ENCODE peak calls at places on chromosomes 3 and 15, in ten cellular contexts. One of them, this sample, is unnamed.

GRCh38 chr3:158532099-158532734 is 38.8 kb upstream of the MLF1 start:
- DNase-seq in osteocyte: no peak
- DNase-seq in activated B cell treated with CpG ODN at 0.5 μM for 24 hours: no peak
- DNase-seq in ovary: no peak
- DNase-seq in neural crest cell: no peak
- DNase-seq in hepatocyte: peak; percentile 33
- DNase-seq in foreskin keratinocyte: peak; percentile 38
- DNase-seq in cardiac muscle cell: peak; percentile 23
- DNase-seq in GM06990: peak; percentile 3
- DNase-seq in fibroblast of lung: peak; percentile 42
- DNase-seq in this sample: no peak

GRCh38 chr3:9810846-9811245 is 784 bp downstream of the TTLL3 start:
- DNase-seq in osteocyte: no peak
- DNase-seq in activated B cell treated with CpG ODN at 0.5 μM for 24 hours: no peak
- DNase-seq in ovary: no peak
- DNase-seq in neural crest cell: no peak
- DNase-seq in hepatocyte: no peak
- DNase-seq in foreskin keratinocyte: no peak
- DNase-seq in cardiac muscle cell: no peak
- DNase-seq in GM06990: no peak
- DNase-seq in fibroblast of lung: no peak
- DNase-seq in this sample: no peak

GRCh38 chr15:69979269-69979668 is 118.4 kb downstream of the TLE3 start:
- DNase-seq in osteocyte: no peak
- DNase-seq in activated B cell treated with CpG ODN at 0.5 μM for 24 hours: peak; percentile 45
- DNase-seq in ovary: no peak
- DNase-seq in neural crest cell: no peak
- DNase-seq in hepatocyte: no peak
- DNase-seq in foreskin keratinocyte: no peak
- DNase-seq in cardiac muscle cell: peak; percentile 7
- DNase-seq in GM06990: peak; percentile 64
- DNase-seq in fibroblast of lung: peak; percentile 1
- DNase-seq in this sample: peak; percentile 83

GRCh38 chr3:15405448-15406050 is 21.8 kb downstream of the METTL6 start:
- DNase-seq in osteocyte: no peak
- DNase-seq in activated B cell treated with CpG ODN at 0.5 μM for 24 hours: no peak
- DNase-seq in ovary: peak; percentile 32
- DNase-seq in neural crest cell: no peak
- DNase-seq in hepatocyte: peak; percentile 62
- DNase-seq in foreskin keratinocyte: peak; percentile 41
- DNase-seq in cardiac muscle cell: peak; percentile 57
- DNase-seq in GM06990: peak; percentile 51
- DNase-seq in fibroblast of lung: peak; percentile 56
- DNase-seq in this sample: peak; percentile 58

GRCh38 chr15:59339252-59339672 is 33.4 kb downstream of the MYO1E start:
- DNase-seq in osteocyte: no peak
- DNase-seq in activated B cell treated with CpG ODN at 0.5 μM for 24 hours: no peak
- DNase-seq in ovary: no peak
- DNase-seq in neural crest cell: no peak
- DNase-seq in hepatocyte: no peak
- DNase-seq in foreskin keratinocyte: peak; percentile 97
- DNase-seq in cardiac muscle cell: no peak
- DNase-seq in GM06990: no peak
- DNase-seq in fibroblast of lung: peak; percentile 80
- DNase-seq in this sample: no peak

GRCh38 chr15:74265046-74265639 is 29.0 kb downstream of the CCDC33 start:
- DNase-seq in osteocyte: no peak
- DNase-seq in activated B cell treated with CpG ODN at 0.5 μM for 24 hours: no peak
- DNase-seq in ovary: no peak
- DNase-seq in neural crest cell: peak; percentile 75
- DNase-seq in hepatocyte: peak; percentile 79
- DNase-seq in foreskin keratinocyte: no peak
- DNase-seq in cardiac muscle cell: peak; percentile 93
- DNase-seq in GM06990: no peak
- DNase-seq in fibroblast of lung: peak; percentile 30
- DNase-seq in this sample: no peak

GRCh38 chr3:164095949-164096348 is 982.3 kb downstream of the SI start:
- DNase-seq in osteocyte: no peak
- DNase-seq in activated B cell treated with CpG ODN at 0.5 μM for 24 hours: no peak
- DNase-seq in ovary: no peak
- DNase-seq in neural crest cell: no peak
- DNase-seq in hepatocyte: no peak
- DNase-seq in foreskin keratinocyte: no peak
- DNase-seq in cardiac muscle cell: no peak
- DNase-seq in GM06990: no peak
- DNase-seq in fibroblast of lung: no peak
- DNase-seq in this sample: no peak

GRCh38 chr3:98462901-98463300 is at the start of gene OR5K1:
- DNase-seq in osteocyte: no peak
- DNase-seq in activated B cell treated with CpG ODN at 0.5 μM for 24 hours: no peak
- DNase-seq in ovary: no peak
- DNase-seq in neural crest cell: no peak
- DNase-seq in hepatocyte: no peak
- DNase-seq in foreskin keratinocyte: no peak
- DNase-seq in cardiac muscle cell: no peak
- DNase-seq in GM06990: no peak
- DNase-seq in fibroblast of lung: no peak
- DNase-seq in this sample: no peak

GRCh38 chr3:172749201-172749965 is 1.1 kb upstream of the ECT2 start:
- DNase-seq in osteocyte: no peak
- DNase-seq in activated B cell treated with CpG ODN at 0.5 μM for 24 hours: no peak
- DNase-seq in ovary: peak; percentile 51
- DNase-seq in neural crest cell: no peak
- DNase-seq in hepatocyte: peak; percentile 38
- DNase-seq in foreskin keratinocyte: peak; percentile 94
- DNase-seq in cardiac muscle cell: no peak
- DNase-seq in GM06990: no peak
- DNase-seq in fibroblast of lung: peak; percentile 98
- DNase-seq in this sample: no peak

GRCh38 chr3:131072099-131072559 is 45.5 kb downstream of the NEK11 start:
- DNase-seq in osteocyte: no peak
- DNase-seq in activated B cell treated with CpG ODN at 0.5 μM for 24 hours: no peak
- DNase-seq in ovary: no peak
- DNase-seq in neural crest cell: no peak
- DNase-seq in hepatocyte: peak; percentile 5
- DNase-seq in foreskin keratinocyte: peak; percentile 39
- DNase-seq in cardiac muscle cell: no peak
- DNase-seq in GM06990: no peak
- DNase-seq in fibroblast of lung: peak; percentile 25
- DNase-seq in this sample: no peak

GRCh38 chr15:64630403-64631107 is 144.8 kb downstream of the RBPMS2 start:
- DNase-seq in osteocyte: no peak
- DNase-seq in activated B cell treated with CpG ODN at 0.5 μM for 24 hours: no peak
- DNase-seq in ovary: no peak
- DNase-seq in neural crest cell: no peak
- DNase-seq in hepatocyte: no peak
- DNase-seq in foreskin keratinocyte: no peak
- DNase-seq in cardiac muscle cell: no peak
- DNase-seq in GM06990: no peak
- DNase-seq in fibroblast of lung: no peak
- DNase-seq in this sample: no peak

GRCh38 chr15:39589815-39590644 is 9.2 kb downstream of the THBS1 start:
- DNase-seq in osteocyte: no peak
- DNase-seq in activated B cell treated with CpG ODN at 0.5 μM for 24 hours: no peak
- DNase-seq in ovary: no peak
- DNase-seq in neural crest cell: no peak
- DNase-seq in hepatocyte: no peak
- DNase-seq in foreskin keratinocyte: peak; percentile 58
- DNase-seq in cardiac muscle cell: no peak
- DNase-seq in GM06990: no peak
- DNase-seq in fibroblast of lung: no peak
- DNase-seq in this sample: no peak

GRCh38 chr15:84822774-84823579 is 5.8 kb downstream of the ALPK3 start:
- DNase-seq in osteocyte: no peak
- DNase-seq in activated B cell treated with CpG ODN at 0.5 μM for 24 hours: no peak
- DNase-seq in ovary: no peak
- DNase-seq in neural crest cell: no peak
- DNase-seq in hepatocyte: no peak
- DNase-seq in foreskin keratinocyte: no peak
- DNase-seq in cardiac muscle cell: no peak
- DNase-seq in GM06990: no peak
- DNase-seq in fibroblast of lung: no peak
- DNase-seq in this sample: no peak

GRCh38 chr15:48625126-48625525 is 20.4 kb downstream of the FBN1 start:
- DNase-seq in osteocyte: no peak
- DNase-seq in activated B cell treated with CpG ODN at 0.5 μM for 24 hours: no peak
- DNase-seq in ovary: no peak
- DNase-seq in neural crest cell: no peak
- DNase-seq in hepatocyte: no peak
- DNase-seq in foreskin keratinocyte: no peak
- DNase-seq in cardiac muscle cell: no peak
- DNase-seq in GM06990: no peak
- DNase-seq in fibroblast of lung: peak; percentile 91
- DNase-seq in this sample: no peak

GRCh38 chr15:40252438-40253178 is 13.7 kb downstream of the PAK6 start:
- DNase-seq in osteocyte: no peak
- DNase-seq in activated B cell treated with CpG ODN at 0.5 μM for 24 hours: peak; percentile 45
- DNase-seq in ovary: no peak
- DNase-seq in neural crest cell: peak; percentile 31
- DNase-seq in hepatocyte: peak; percentile 58
- DNase-seq in foreskin keratinocyte: no peak
- DNase-seq in cardiac muscle cell: peak; percentile 54
- DNase-seq in GM06990: peak; percentile 53
- DNase-seq in fibroblast of lung: peak; percentile 19
- DNase-seq in this sample: no peak

GRCh38 chr3:120753831-120754230 is 11.3 kb downstream of the GTF2E1 start:
- DNase-seq in osteocyte: no peak
- DNase-seq in activated B cell treated with CpG ODN at 0.5 μM for 24 hours: no peak
- DNase-seq in ovary: no peak
- DNase-seq in neural crest cell: no peak
- DNase-seq in hepatocyte: no peak
- DNase-seq in foreskin keratinocyte: no peak
- DNase-seq in cardiac muscle cell: no peak
- DNase-seq in GM06990: no peak
- DNase-seq in fibroblast of lung: no peak
- DNase-seq in this sample: no peak

GRCh38 chr3:49021213-49021812 is 608 bp upstream of the NDUFAF3 start:
- DNase-seq in osteocyte: peak; percentile 99
- DNase-seq in activated B cell treated with CpG ODN at 0.5 μM for 24 hours: peak; percentile 98
- DNase-seq in ovary: peak; percentile 100
- DNase-seq in neural crest cell: peak; percentile 98
- DNase-seq in hepatocyte: peak; percentile 100
- DNase-seq in foreskin keratinocyte: peak; percentile 96
- DNase-seq in cardiac muscle cell: peak; percentile 100
- DNase-seq in GM06990: peak; percentile 99
- DNase-seq in fibroblast of lung: peak; percentile 93
- DNase-seq in this sample: peak; percentile 95
- TF ChIP-seq CTCF in osteocyte: no peak
- TF ChIP-seq CTCF in activated B cell treated with CpG ODN at 0.5 μM for 24 hours: no peak
- TF ChIP-seq CTCF in ovary: no peak
- TF ChIP-seq CTCF in neural crest cell: no peak
- TF ChIP-seq CTCF in hepatocyte: no peak
- TF ChIP-seq CTCF in foreskin keratinocyte: no peak
- TF ChIP-seq CTCF in cardiac muscle cell: no peak
- TF ChIP-seq CTCF in GM06990: no peak
- TF ChIP-seq CTCF in fibroblast of lung: no peak
- TF ChIP-seq CTCF in this sample: no peak

GRCh38 chr3:147384210-147385058 is 21.9 kb downstream of the ZIC4 start:
- DNase-seq in osteocyte: peak; percentile 81
- DNase-seq in activated B cell treated with CpG ODN at 0.5 μM for 24 hours: no peak
- DNase-seq in ovary: no peak
- DNase-seq in neural crest cell: no peak
- DNase-seq in hepatocyte: no peak
- DNase-seq in foreskin keratinocyte: no peak
- DNase-seq in cardiac muscle cell: no peak
- DNase-seq in GM06990: no peak
- DNase-seq in fibroblast of lung: no peak
- DNase-seq in this sample: no peak
- TF ChIP-seq CTCF in osteocyte: no peak
- TF ChIP-seq CTCF in activated B cell treated with CpG ODN at 0.5 μM for 24 hours: no peak
- TF ChIP-seq CTCF in ovary: no peak
- TF ChIP-seq CTCF in neural crest cell: peak; percentile 38
- TF ChIP-seq CTCF in hepatocyte: no peak
- TF ChIP-seq CTCF in foreskin keratinocyte: no peak
- TF ChIP-seq CTCF in cardiac muscle cell: no peak
- TF ChIP-seq CTCF in GM06990: peak; percentile 15
- TF ChIP-seq CTCF in fibroblast of lung: no peak
- TF ChIP-seq CTCF in this sample: no peak

DNA sequence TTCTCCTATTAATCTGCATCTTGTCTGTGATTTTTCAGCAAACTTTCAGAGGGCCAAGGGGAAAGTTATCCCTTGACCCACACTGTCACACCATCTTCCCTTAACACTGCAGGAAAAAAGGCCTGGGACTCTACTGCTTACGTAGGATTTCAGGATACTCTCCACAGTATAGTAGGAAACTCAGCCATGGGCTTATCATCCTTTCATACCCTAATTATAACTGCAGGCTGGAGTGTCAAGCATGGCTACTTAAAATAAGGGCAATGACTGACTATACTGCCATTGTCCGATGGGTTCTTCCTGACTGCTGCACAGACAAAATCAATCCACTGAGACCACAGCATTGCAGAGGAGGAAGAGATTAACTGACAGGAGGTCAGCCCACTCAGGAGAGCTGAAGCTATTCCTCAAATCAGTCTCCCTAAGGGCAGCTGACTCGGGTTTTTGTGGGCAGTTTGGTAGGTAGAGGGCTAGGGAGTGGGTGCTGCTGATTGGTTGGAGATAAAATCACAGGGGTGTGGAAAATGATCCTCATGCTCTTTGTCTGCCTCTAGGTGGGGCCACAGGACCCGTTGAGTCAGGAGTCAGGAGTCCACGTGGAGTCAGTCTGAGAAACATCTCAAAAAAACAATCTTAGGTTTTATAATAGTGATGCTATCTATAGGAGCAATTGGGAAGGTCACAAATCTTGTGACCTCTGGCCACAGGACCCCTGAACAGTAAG is 118.2 kb upstream of the STRIT1 start:
- DNase-seq in osteocyte: no peak
- DNase-seq in activated B cell treated with CpG ODN at 0.5 μM for 24 hours: no peak
- DNase-seq in ovary: no peak
- DNase-seq in neural crest cell: no peak
- DNase-seq in hepatocyte: no peak
- DNase-seq in foreskin keratinocyte: no peak
- DNase-seq in cardiac muscle cell: no peak
- DNase-seq in GM06990: no peak
- DNase-seq in fibroblast of lung: no peak
- DNase-seq in this sample: no peak
- TF ChIP-seq CTCF in osteocyte: no peak
- TF ChIP-seq CTCF in activated B cell treated with CpG ODN at 0.5 μM for 24 hours: no peak
- TF ChIP-seq CTCF in ovary: no peak
- TF ChIP-seq CTCF in neural crest cell: peak; percentile 13
- TF ChIP-seq CTCF in hepatocyte: no peak
- TF ChIP-seq CTCF in foreskin keratinocyte: peak; percentile 35
- TF ChIP-seq CTCF in cardiac muscle cell: no peak
- TF ChIP-seq CTCF in GM06990: peak; percentile 14
- TF ChIP-seq CTCF in fibroblast of lung: no peak
- TF ChIP-seq CTCF in this sample: peak; percentile 21

DNA sequence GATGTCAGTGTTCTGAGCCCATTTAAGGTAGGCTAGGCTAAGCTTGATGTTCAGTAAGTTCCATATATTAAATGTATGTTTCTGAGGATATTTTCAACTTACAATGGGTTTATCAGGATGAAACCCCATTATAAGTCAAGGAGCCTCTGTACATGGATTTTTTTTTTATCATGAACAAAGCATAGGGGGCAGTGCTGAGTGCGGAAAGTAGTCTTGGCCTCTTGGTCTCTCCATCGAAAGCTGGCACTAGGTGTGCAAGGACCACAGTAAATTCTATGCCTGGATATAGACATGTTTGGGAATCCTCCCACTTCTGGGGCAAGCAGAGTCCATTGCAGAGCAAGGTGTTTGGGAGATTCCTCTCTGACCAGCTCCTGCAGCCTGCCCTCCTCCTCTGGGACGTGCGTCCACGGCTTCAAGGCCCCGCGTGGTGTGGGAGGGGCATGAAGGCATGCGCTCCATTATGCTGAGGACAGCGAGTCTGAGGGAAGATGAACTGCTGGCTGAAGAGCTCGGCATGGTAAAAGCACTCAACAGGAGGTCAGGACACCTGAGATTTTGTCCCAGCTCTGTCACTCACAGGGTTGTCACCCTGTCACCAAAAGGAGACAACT is 122.9 kb upstream of the LIPC start:
- DNase-seq in osteocyte: no peak
- DNase-seq in activated B cell treated with CpG ODN at 0.5 μM for 24 hours: no peak
- DNase-seq in ovary: no peak
- DNase-seq in neural crest cell: no peak
- DNase-seq in hepatocyte: no peak
- DNase-seq in foreskin keratinocyte: no peak
- DNase-seq in cardiac muscle cell: no peak
- DNase-seq in GM06990: no peak
- DNase-seq in fibroblast of lung: no peak
- DNase-seq in this sample: no peak
- TF ChIP-seq CTCF in osteocyte: peak; percentile 12
- TF ChIP-seq CTCF in activated B cell treated with CpG ODN at 0.5 μM for 24 hours: no peak
- TF ChIP-seq CTCF in ovary: no peak
- TF ChIP-seq CTCF in neural crest cell: no peak
- TF ChIP-seq CTCF in hepatocyte: no peak
- TF ChIP-seq CTCF in foreskin keratinocyte: no peak
- TF ChIP-seq CTCF in cardiac muscle cell: no peak
- TF ChIP-seq CTCF in GM06990: peak; percentile 14
- TF ChIP-seq CTCF in fibroblast of lung: no peak
- TF ChIP-seq CTCF in this sample: no peak

This sample was measured in GM10248.